ENCODE peak calls at places on chromosomes 12 and 14, in ten cellular contexts. One of them, this sample, is unnamed. For H3K36me3 and H3K27me3, the result is how much of the 10 kb centered on the place peaks cover.

GRCh38 chr12:16555630-16556029 is 50.3 kb downstream of the LMO3 start:
- DNase-seq in Karpas-422: no peak
- DNase-seq in IMR-90: peak
- DNase-seq in PC-3: no peak
- DNase-seq in colonic mucosa: no peak
- DNase-seq in endothelial cell of umbilical vein: no peak
- DNase-seq in GM23248: peak
- DNase-seq in astrocyte: no peak
- DNase-seq in fibroblast of lung: no peak
- DNase-seq in trophoblast cell: peak
- DNase-seq in this sample: no peak

GRCh38 chr14:100092832-100093231 is 27.6 kb downstream of the EVL start:
- DNase-seq in Karpas-422: no peak
- DNase-seq in IMR-90: no peak
- DNase-seq in PC-3: peak
- DNase-seq in colonic mucosa: no peak
- DNase-seq in endothelial cell of umbilical vein: no peak
- DNase-seq in GM23248: no peak
- DNase-seq in astrocyte: no peak
- DNase-seq in fibroblast of lung: no peak
- DNase-seq in trophoblast cell: no peak
- DNase-seq in this sample: no peak

GRCh38 chr12:19234171-19234704 is 104.7 kb downstream of the PLEKHA5 start:
- DNase-seq in Karpas-422: peak
- DNase-seq in IMR-90: peak
- DNase-seq in PC-3: no peak
- DNase-seq in colonic mucosa: no peak
- DNase-seq in endothelial cell of umbilical vein: no peak
- DNase-seq in GM23248: peak
- DNase-seq in astrocyte: peak
- DNase-seq in fibroblast of lung: peak
- DNase-seq in trophoblast cell: no peak
- DNase-seq in this sample: peak

GRCh38 chr12:45268672-45269406 is 52.9 kb downstream of the ANO6 start:
- DNase-seq in Karpas-422: peak
- DNase-seq in IMR-90: peak
- DNase-seq in PC-3: peak
- DNase-seq in colonic mucosa: peak
- DNase-seq in endothelial cell of umbilical vein: peak
- DNase-seq in GM23248: peak
- DNase-seq in astrocyte: peak
- DNase-seq in fibroblast of lung: peak
- DNase-seq in trophoblast cell: peak
- DNase-seq in this sample: peak

GRCh38 chr14:92693998-92694780 is 54.2 kb downstream of the LGMN start:
- DNase-seq in Karpas-422: no peak
- DNase-seq in IMR-90: no peak
- DNase-seq in PC-3: peak
- DNase-seq in colonic mucosa: no peak
- DNase-seq in endothelial cell of umbilical vein: no peak
- DNase-seq in GM23248: peak
- DNase-seq in astrocyte: no peak
- DNase-seq in fibroblast of lung: peak
- DNase-seq in trophoblast cell: peak
- DNase-seq in this sample: no peak

GRCh38 chr12:7375145-7375543 is 68.8 kb downstream of the CD163L1 start:
- DNase-seq in Karpas-422: no peak
- DNase-seq in IMR-90: no peak
- DNase-seq in PC-3: peak
- DNase-seq in colonic mucosa: no peak
- DNase-seq in endothelial cell of umbilical vein: no peak
- DNase-seq in GM23248: no peak
- DNase-seq in astrocyte: no peak
- DNase-seq in fibroblast of lung: no peak
- DNase-seq in trophoblast cell: no peak
- DNase-seq in this sample: no peak

GRCh38 chr12:18718462-18718861 is 19.4 kb downstream of the PLCZ1 start:
- DNase-seq in Karpas-422: no peak
- DNase-seq in IMR-90: no peak
- DNase-seq in PC-3: peak
- DNase-seq in colonic mucosa: no peak
- DNase-seq in endothelial cell of umbilical vein: no peak
- DNase-seq in GM23248: no peak
- DNase-seq in astrocyte: no peak
- DNase-seq in fibroblast of lung: no peak
- DNase-seq in trophoblast cell: no peak
- DNase-seq in this sample: no peak

GRCh38 chr12:18683603-18684002 is 54.2 kb downstream of the PLCZ1 start:
- DNase-seq in Karpas-422: no peak
- DNase-seq in IMR-90: peak
- DNase-seq in PC-3: peak
- DNase-seq in colonic mucosa: no peak
- DNase-seq in endothelial cell of umbilical vein: no peak
- DNase-seq in GM23248: peak
- DNase-seq in astrocyte: peak
- DNase-seq in fibroblast of lung: peak
- DNase-seq in trophoblast cell: no peak
- DNase-seq in this sample: peak

GRCh38 chr14:78182722-78183121 is 12.5 kb downstream of the NRXN3 start:
- DNase-seq in Karpas-422: no peak
- DNase-seq in IMR-90: no peak
- DNase-seq in PC-3: no peak
- DNase-seq in colonic mucosa: no peak
- DNase-seq in endothelial cell of umbilical vein: no peak
- DNase-seq in GM23248: no peak
- DNase-seq in astrocyte: no peak
- DNase-seq in fibroblast of lung: no peak
- DNase-seq in trophoblast cell: no peak
- DNase-seq in this sample: no peak

GRCh38 chr12:108884116-108885012 is 4.5 kb downstream of the DAO start:
- DNase-seq in Karpas-422: peak
- DNase-seq in IMR-90: no peak
- DNase-seq in PC-3: peak
- DNase-seq in colonic mucosa: peak
- DNase-seq in endothelial cell of umbilical vein: peak
- DNase-seq in GM23248: peak
- DNase-seq in astrocyte: no peak
- DNase-seq in fibroblast of lung: no peak
- DNase-seq in trophoblast cell: peak
- DNase-seq in this sample: peak

GRCh38 chr12:108890208-108890607 is 10.3 kb downstream of the DAO start:
- DNase-seq in Karpas-422: peak
- DNase-seq in IMR-90: peak
- DNase-seq in PC-3: peak
- DNase-seq in colonic mucosa: no peak
- DNase-seq in endothelial cell of umbilical vein: peak
- DNase-seq in GM23248: peak
- DNase-seq in astrocyte: no peak
- DNase-seq in fibroblast of lung: no peak
- DNase-seq in trophoblast cell: no peak
- DNase-seq in this sample: peak

GRCh38 chr12:108888031-108888430 is 8.1 kb downstream of the DAO start:
- DNase-seq in Karpas-422: no peak
- DNase-seq in IMR-90: no peak
- DNase-seq in PC-3: no peak
- DNase-seq in colonic mucosa: no peak
- DNase-seq in endothelial cell of umbilical vein: no peak
- DNase-seq in GM23248: no peak
- DNase-seq in astrocyte: no peak
- DNase-seq in fibroblast of lung: no peak
- DNase-seq in trophoblast cell: no peak
- DNase-seq in this sample: no peak

GRCh38 chr12:108881953-108882352 is 2.1 kb downstream of the DAO start:
- DNase-seq in Karpas-422: no peak
- DNase-seq in IMR-90: no peak
- DNase-seq in PC-3: peak
- DNase-seq in colonic mucosa: no peak
- DNase-seq in endothelial cell of umbilical vein: no peak
- DNase-seq in GM23248: no peak
- DNase-seq in astrocyte: no peak
- DNase-seq in fibroblast of lung: no peak
- DNase-seq in trophoblast cell: no peak
- DNase-seq in this sample: no peak

DNA sequence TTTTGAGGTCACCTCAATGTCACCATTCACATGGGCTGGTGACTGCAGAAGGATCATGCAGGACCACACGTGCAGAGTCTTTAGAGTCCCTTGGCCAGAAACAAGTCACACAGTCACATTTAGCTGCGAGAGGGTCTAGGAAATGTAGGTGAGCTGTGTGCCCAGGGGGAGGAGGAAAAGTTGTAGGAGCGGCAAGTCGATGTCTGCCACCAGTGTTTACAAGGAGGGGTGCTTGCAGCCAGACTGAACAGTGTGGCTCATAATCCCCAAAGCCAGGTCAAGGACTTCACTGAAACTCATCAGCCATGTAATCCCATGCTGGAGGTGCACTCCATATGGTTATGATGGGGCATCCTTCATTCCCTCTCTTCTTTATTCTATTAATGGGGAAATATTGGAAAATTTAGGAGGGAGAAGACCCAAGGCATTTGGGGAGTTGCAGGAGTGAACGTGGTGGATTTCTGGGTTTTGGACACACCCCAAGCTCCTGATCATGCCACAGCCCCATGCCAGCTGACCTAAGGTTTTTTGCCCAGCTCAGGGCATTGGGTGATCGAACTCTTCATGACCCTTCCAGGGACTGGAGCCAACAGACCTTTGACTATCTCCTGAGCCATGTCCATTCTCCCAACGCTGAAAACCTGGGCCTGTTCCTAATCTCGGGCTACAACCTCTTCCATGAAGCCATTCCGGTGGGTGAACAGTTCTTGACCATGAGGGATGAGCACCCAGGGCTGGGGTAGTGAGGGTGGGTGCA is 7.2 kb downstream of the DAO start:
- DNase-seq in Karpas-422: peak
- DNase-seq in IMR-90: no peak
- DNase-seq in PC-3: no peak
- DNase-seq in colonic mucosa: no peak
- DNase-seq in endothelial cell of umbilical vein: no peak
- DNase-seq in GM23248: no peak
- DNase-seq in astrocyte: no peak
- DNase-seq in fibroblast of lung: no peak
- DNase-seq in trophoblast cell: no peak
- DNase-seq in this sample: no peak
- H3K9ac ChIP-seq in Karpas-422: no peak
- H3K9ac ChIP-seq in IMR-90: no peak
- H3K9ac ChIP-seq in PC-3: no peak
- H3K9ac ChIP-seq in colonic mucosa: no peak
- H3K9ac ChIP-seq in endothelial cell of umbilical vein: no peak
- H3K9ac ChIP-seq in GM23248: no peak
- H3K9ac ChIP-seq in astrocyte: no peak
- H3K9ac ChIP-seq in fibroblast of lung: no peak
- H3K9ac ChIP-seq in trophoblast cell: no peak
- H3K9ac ChIP-seq in this sample: no peak

GRCh38 chr14:21385170-21385904 is 1.5 kb upstream of the SUPT16H start:
- DNase-seq in Karpas-422: peak
- DNase-seq in IMR-90: no peak
- DNase-seq in PC-3: no peak
- DNase-seq in colonic mucosa: peak
- DNase-seq in endothelial cell of umbilical vein: no peak
- DNase-seq in GM23248: no peak
- DNase-seq in astrocyte: no peak
- DNase-seq in fibroblast of lung: no peak
- DNase-seq in trophoblast cell: no peak
- DNase-seq in this sample: no peak
- H3K36me3 ChIP-seq in Karpas-422: under half
- H3K36me3 ChIP-seq in IMR-90: under half
- H3K36me3 ChIP-seq in PC-3: under half
- H3K36me3 ChIP-seq in colonic mucosa: under half
- H3K36me3 ChIP-seq in endothelial cell of umbilical vein: under half
- H3K36me3 ChIP-seq in GM23248: under half
- H3K36me3 ChIP-seq in astrocyte: under half
- H3K36me3 ChIP-seq in fibroblast of lung: under half
- H3K36me3 ChIP-seq in trophoblast cell: under half
- H3K36me3 ChIP-seq in this sample: half or more

DNA sequence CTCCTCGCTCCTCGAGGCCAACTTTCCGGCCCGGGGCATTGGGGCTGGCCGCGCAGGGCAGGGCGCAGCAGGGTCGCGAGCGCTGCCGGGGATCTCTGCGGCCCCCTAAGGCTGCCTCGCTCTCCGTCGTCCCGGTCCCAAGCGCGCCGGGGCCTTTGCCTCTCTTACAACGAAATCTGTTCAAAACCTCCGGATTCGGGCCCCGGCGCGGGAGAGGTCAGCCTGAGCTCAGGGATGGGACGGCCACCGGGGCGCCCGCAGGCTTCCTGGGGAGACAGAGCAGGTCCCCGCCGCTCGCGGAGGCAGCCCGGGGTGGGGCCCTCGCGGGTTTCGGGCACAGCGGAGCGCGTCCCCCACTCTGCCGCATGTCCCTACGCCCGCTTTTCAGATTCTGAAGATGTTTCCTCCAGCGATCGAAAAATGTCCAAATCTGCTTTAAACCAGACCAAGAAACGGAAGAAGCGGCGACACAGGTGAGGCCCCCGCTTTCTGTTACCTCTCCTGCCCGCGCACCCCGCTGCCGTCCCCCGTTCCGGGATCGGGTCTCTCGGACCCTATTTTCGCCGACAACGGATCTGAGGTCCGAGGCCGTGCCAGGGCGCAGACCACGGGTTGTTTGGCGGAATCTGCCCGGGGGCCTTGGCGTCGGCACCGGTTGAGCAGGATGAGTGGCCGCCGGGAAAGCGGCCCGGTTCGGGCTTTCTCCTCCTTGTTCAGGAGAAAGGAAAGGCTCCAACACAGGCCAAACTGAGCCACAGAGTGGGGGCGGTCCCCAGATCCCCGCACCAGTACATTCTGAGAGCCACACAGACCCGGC is 1.8 kb downstream of the VSX2 start:
- DNase-seq in Karpas-422: no peak
- DNase-seq in IMR-90: no peak
- DNase-seq in PC-3: no peak
- DNase-seq in colonic mucosa: no peak
- DNase-seq in endothelial cell of umbilical vein: peak
- DNase-seq in GM23248: peak
- DNase-seq in astrocyte: no peak
- DNase-seq in fibroblast of lung: no peak
- DNase-seq in trophoblast cell: no peak
- DNase-seq in this sample: peak
- H3K27me3 ChIP-seq in Karpas-422: under half
- H3K27me3 ChIP-seq in IMR-90: half or more
- H3K27me3 ChIP-seq in PC-3: under half
- H3K27me3 ChIP-seq in colonic mucosa: half or more
- H3K27me3 ChIP-seq in endothelial cell of umbilical vein: half or more
- H3K27me3 ChIP-seq in GM23248: half or more
- H3K27me3 ChIP-seq in astrocyte: half or more
- H3K27me3 ChIP-seq in fibroblast of lung: half or more
- H3K27me3 ChIP-seq in trophoblast cell: half or more
- H3K27me3 ChIP-seq in this sample: half or more

DNA sequence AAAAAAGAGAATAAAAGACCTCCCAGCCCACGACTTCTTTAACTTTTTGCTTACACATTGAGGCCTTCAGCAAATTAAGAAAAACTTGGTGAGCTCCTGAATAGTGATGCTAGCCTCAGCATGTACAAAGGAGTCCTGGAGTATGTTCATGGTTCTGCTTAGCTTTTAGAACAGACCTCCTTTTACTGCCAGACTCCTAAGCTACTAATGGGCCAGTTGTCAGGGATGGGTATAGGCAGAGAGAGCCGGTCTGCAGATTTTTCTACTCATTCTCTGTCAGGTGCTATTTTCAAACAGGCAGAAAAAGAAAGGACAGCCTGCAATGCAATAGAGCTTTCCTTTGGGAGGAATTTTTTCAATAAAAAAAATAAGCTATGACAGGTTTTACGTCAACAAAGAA is 81.9 kb upstream of the REP15 start:
- DNase-seq in Karpas-422: no peak
- DNase-seq in IMR-90: no peak
- DNase-seq in PC-3: no peak
- DNase-seq in colonic mucosa: no peak
- DNase-seq in endothelial cell of umbilical vein: no peak
- DNase-seq in GM23248: no peak
- DNase-seq in astrocyte: no peak
- DNase-seq in fibroblast of lung: no peak
- DNase-seq in trophoblast cell: no peak
- DNase-seq in this sample: no peak
- H3K9ac ChIP-seq in Karpas-422: no peak
- H3K9ac ChIP-seq in IMR-90: no peak
- H3K9ac ChIP-seq in PC-3: no peak
- H3K9ac ChIP-seq in colonic mucosa: no peak
- H3K9ac ChIP-seq in endothelial cell of umbilical vein: no peak
- H3K9ac ChIP-seq in GM23248: no peak
- H3K9ac ChIP-seq in astrocyte: no peak
- H3K9ac ChIP-seq in fibroblast of lung: no peak
- H3K9ac ChIP-seq in trophoblast cell: no peak
- H3K9ac ChIP-seq in this sample: no peak